ENCODE peak calls at places on chromosome X, in five cellular contexts. One of them, this sample, is unnamed.

GRCh38 chrX:23062359-23062758 is 62.6 kb downstream of the DDX53 start:
- DNase-seq in GM23248: no peak
- DNase-seq in HS-5: no peak
- DNase-seq in heart right ventricle: no peak
- DNase-seq in stimulated activated CD4-positive, alpha-beta T cell treated with anti-CD3 and anti-CD28 coated beads, Interleukin-4, amount 100 ng/mL, for 48 hours: no peak
- DNase-seq in this sample: no peak

GRCh38 chrX:11429543-11430085 is 136.4 kb downstream of the AMELX start:
- DNase-seq in GM23248: no peak
- DNase-seq in HS-5: no peak
- DNase-seq in heart right ventricle: no peak
- DNase-seq in stimulated activated CD4-positive, alpha-beta T cell treated with anti-CD3 and anti-CD28 coated beads, Interleukin-4, amount 100 ng/mL, for 48 hours: no peak
- DNase-seq in this sample: no peak

GRCh38 chrX:72020788-72021187 is 110.1 kb downstream of the NHSL2 start:
- DNase-seq in GM23248: no peak
- DNase-seq in HS-5: no peak
- DNase-seq in heart right ventricle: no peak
- DNase-seq in stimulated activated CD4-positive, alpha-beta T cell treated with anti-CD3 and anti-CD28 coated beads, Interleukin-4, amount 100 ng/mL, for 48 hours: no peak
- DNase-seq in this sample: no peak

GRCh38 chrX:115226929-115227328 is 7.0 kb downstream of the LRCH2 start:
- DNase-seq in GM23248: peak
- DNase-seq in HS-5: no peak
- DNase-seq in heart right ventricle: no peak
- DNase-seq in stimulated activated CD4-positive, alpha-beta T cell treated with anti-CD3 and anti-CD28 coated beads, Interleukin-4, amount 100 ng/mL, for 48 hours: no peak
- DNase-seq in this sample: peak

GRCh38 chrX:24231169-24231568 is 81.6 kb downstream of the ZFX start:
- DNase-seq in GM23248: peak
- DNase-seq in HS-5: no peak
- DNase-seq in heart right ventricle: peak
- DNase-seq in stimulated activated CD4-positive, alpha-beta T cell treated with anti-CD3 and anti-CD28 coated beads, Interleukin-4, amount 100 ng/mL, for 48 hours: no peak
- DNase-seq in this sample: no peak

GRCh38 chrX:53239474-53239873 is 14.5 kb upstream of the KDM5C start:
- DNase-seq in GM23248: no peak
- DNase-seq in HS-5: no peak
- DNase-seq in heart right ventricle: no peak
- DNase-seq in stimulated activated CD4-positive, alpha-beta T cell treated with anti-CD3 and anti-CD28 coated beads, Interleukin-4, amount 100 ng/mL, for 48 hours: peak
- DNase-seq in this sample: no peak

GRCh38 chrX:86148024-86148511 is at the start of gene DACH2:
- DNase-seq in GM23248: peak
- DNase-seq in HS-5: no peak
- DNase-seq in heart right ventricle: peak
- DNase-seq in stimulated activated CD4-positive, alpha-beta T cell treated with anti-CD3 and anti-CD28 coated beads, Interleukin-4, amount 100 ng/mL, for 48 hours: peak
- DNase-seq in this sample: peak

GRCh38 chrX:151359931-151360871 is 36.8 kb upstream of the VMA21 start:
- DNase-seq in GM23248: peak
- DNase-seq in HS-5: no peak
- DNase-seq in heart right ventricle: peak
- DNase-seq in stimulated activated CD4-positive, alpha-beta T cell treated with anti-CD3 and anti-CD28 coated beads, Interleukin-4, amount 100 ng/mL, for 48 hours: peak
- DNase-seq in this sample: peak

GRCh38 chrX:132204629-132205028 is 14.6 kb downstream of the RAP2C start:
- DNase-seq in GM23248: no peak
- DNase-seq in HS-5: no peak
- DNase-seq in heart right ventricle: no peak
- DNase-seq in stimulated activated CD4-positive, alpha-beta T cell treated with anti-CD3 and anti-CD28 coated beads, Interleukin-4, amount 100 ng/mL, for 48 hours: no peak
- DNase-seq in this sample: no peak

GRCh38 chrX:17725176-17725575 is 12.1 kb upstream of the SCML1 start:
- DNase-seq in GM23248: no peak
- DNase-seq in HS-5: no peak
- DNase-seq in heart right ventricle: no peak
- DNase-seq in stimulated activated CD4-positive, alpha-beta T cell treated with anti-CD3 and anti-CD28 coated beads, Interleukin-4, amount 100 ng/mL, for 48 hours: no peak
- DNase-seq in this sample: no peak

GRCh38 chrX:24515447-24515846 is 50.4 kb downstream of the PDK3 start:
- DNase-seq in GM23248: no peak
- DNase-seq in HS-5: no peak
- DNase-seq in heart right ventricle: no peak
- DNase-seq in stimulated activated CD4-positive, alpha-beta T cell treated with anti-CD3 and anti-CD28 coated beads, Interleukin-4, amount 100 ng/mL, for 48 hours: no peak
- DNase-seq in this sample: peak

GRCh38 chrX:80216086-80216485 is 201.5 kb downstream of the TBX22 start:
- DNase-seq in GM23248: peak
- DNase-seq in HS-5: peak
- DNase-seq in heart right ventricle: no peak
- DNase-seq in stimulated activated CD4-positive, alpha-beta T cell treated with anti-CD3 and anti-CD28 coated beads, Interleukin-4, amount 100 ng/mL, for 48 hours: no peak
- DNase-seq in this sample: no peak

GRCh38 chrX:53356186-53356585 is 66.3 kb downstream of the SMC1A start:
- DNase-seq in GM23248: peak
- DNase-seq in HS-5: no peak
- DNase-seq in heart right ventricle: no peak
- DNase-seq in stimulated activated CD4-positive, alpha-beta T cell treated with anti-CD3 and anti-CD28 coated beads, Interleukin-4, amount 100 ng/mL, for 48 hours: no peak
- DNase-seq in this sample: no peak

GRCh38 chrX:30302957-30303356 is 6.2 kb downstream of the NR0B1 start:
- DNase-seq in GM23248: peak
- DNase-seq in HS-5: no peak
- DNase-seq in heart right ventricle: peak
- DNase-seq in stimulated activated CD4-positive, alpha-beta T cell treated with anti-CD3 and anti-CD28 coated beads, Interleukin-4, amount 100 ng/mL, for 48 hours: no peak
- DNase-seq in this sample: no peak

GRCh38 chrX:53300157-53300556 is 18.8 kb upstream of the IQSEC2 start:
- DNase-seq in GM23248: no peak
- DNase-seq in HS-5: no peak
- DNase-seq in heart right ventricle: no peak
- DNase-seq in stimulated activated CD4-positive, alpha-beta T cell treated with anti-CD3 and anti-CD28 coated beads, Interleukin-4, amount 100 ng/mL, for 48 hours: no peak
- DNase-seq in this sample: no peak

GRCh38 chrX:133415276-133416105 is at the start of gene GPC4:
- DNase-seq in GM23248: peak
- DNase-seq in HS-5: peak
- DNase-seq in heart right ventricle: peak
- DNase-seq in stimulated activated CD4-positive, alpha-beta T cell treated with anti-CD3 and anti-CD28 coated beads, Interleukin-4, amount 100 ng/mL, for 48 hours: no peak
- DNase-seq in this sample: peak

This sample was measured in NCI-H146.